ENCODE peak calls at places on chromosomes 6 and 20, in seven cellular contexts. One of them, this sample, is unnamed.

GRCh38 chr6:28922841-28923317 is 906 bp downstream of the TRIM27 start:
- DNase-seq in neural crest cell: peak
- DNase-seq in nephron progenitor cell: peak
- DNase-seq in coronary artery: no peak
- DNase-seq in psoas muscle: no peak
- DNase-seq in AG10803: peak
- DNase-seq in gastrocnemius medialis: peak
- DNase-seq in this sample: peak

GRCh38 chr6:127463056-127463455 is 3.9 kb upstream of the KIAA0408 start:
- DNase-seq in coronary artery: no peak
- DNase-seq in nephron progenitor cell: no peak
- DNase-seq in gastrocnemius medialis: no peak
- DNase-seq in AG10803: peak
- DNase-seq in neural crest cell: no peak
- DNase-seq in psoas muscle: no peak
- DNase-seq in this sample: no peak

GRCh38 chr20:47843886-47844567 is 58.7 kb upstream of the SULF2 start:
- DNase-seq in psoas muscle: no peak
- DNase-seq in coronary artery: no peak
- DNase-seq in AG10803: no peak
- DNase-seq in neural crest cell: no peak
- DNase-seq in nephron progenitor cell: no peak
- DNase-seq in gastrocnemius medialis: no peak
- DNase-seq in this sample: no peak

GRCh38 chr6:146312606-146313005 is 231.0 kb upstream of the RAB32 start:
- DNase-seq in nephron progenitor cell: no peak
- DNase-seq in psoas muscle: no peak
- DNase-seq in coronary artery: no peak
- DNase-seq in neural crest cell: no peak
- DNase-seq in gastrocnemius medialis: no peak
- DNase-seq in AG10803: peak
- DNase-seq in this sample: no peak

GRCh38 chr6:112203577-112204349 is 50.6 kb downstream of the LAMA4 start:
- DNase-seq in psoas muscle: no peak
- DNase-seq in coronary artery: no peak
- DNase-seq in AG10803: peak
- DNase-seq in neural crest cell: no peak
- DNase-seq in gastrocnemius medialis: no peak
- DNase-seq in nephron progenitor cell: no peak
- DNase-seq in this sample: no peak

GRCh38 chr20:14561733-14562132 is 224.3 kb upstream of the FLRT3 start:
- DNase-seq in nephron progenitor cell: no peak
- DNase-seq in psoas muscle: no peak
- DNase-seq in coronary artery: no peak
- DNase-seq in AG10803: peak
- DNase-seq in gastrocnemius medialis: no peak
- DNase-seq in neural crest cell: no peak
- DNase-seq in this sample: no peak

GRCh38 chr20:56967916-56968315 is 298.5 kb downstream of the BMP7 start:
- DNase-seq in coronary artery: no peak
- DNase-seq in psoas muscle: no peak
- DNase-seq in neural crest cell: no peak
- DNase-seq in AG10803: no peak
- DNase-seq in gastrocnemius medialis: no peak
- DNase-seq in nephron progenitor cell: no peak
- DNase-seq in this sample: no peak

GRCh38 chr6:149318581-149319286 is 1.2 kb downstream of the TAB2 start:
- DNase-seq in neural crest cell: no peak
- DNase-seq in nephron progenitor cell: no peak
- DNase-seq in psoas muscle: no peak
- DNase-seq in coronary artery: no peak
- DNase-seq in gastrocnemius medialis: no peak
- DNase-seq in AG10803: peak
- DNase-seq in this sample: no peak

GRCh38 chr20:23061713-23062561 is 12.5 kb upstream of the THBD start:
- DNase-seq in AG10803: peak
- DNase-seq in coronary artery: peak
- DNase-seq in neural crest cell: no peak
- DNase-seq in psoas muscle: peak
- DNase-seq in gastrocnemius medialis: peak
- DNase-seq in nephron progenitor cell: no peak
- DNase-seq in this sample: no peak

GRCh38 chr20:641516-641913 is 11.5 kb downstream of the SRXN1 start:
- DNase-seq in nephron progenitor cell: peak
- DNase-seq in AG10803: no peak
- DNase-seq in neural crest cell: no peak
- DNase-seq in gastrocnemius medialis: no peak
- DNase-seq in coronary artery: no peak
- DNase-seq in psoas muscle: no peak
- DNase-seq in this sample: peak

GRCh38 chr6:134373282-134373922 is 55.5 kb upstream of the SGK1 start:
- DNase-seq in neural crest cell: no peak
- DNase-seq in psoas muscle: no peak
- DNase-seq in AG10803: peak
- DNase-seq in coronary artery: no peak
- DNase-seq in nephron progenitor cell: no peak
- DNase-seq in gastrocnemius medialis: peak
- DNase-seq in this sample: no peak

GRCh38 chr20:11890331-11891080 is 27.2 kb upstream of the BTBD3 start:
- DNase-seq in AG10803: peak
- DNase-seq in nephron progenitor cell: peak
- DNase-seq in psoas muscle: peak
- DNase-seq in neural crest cell: peak
- DNase-seq in coronary artery: peak
- DNase-seq in gastrocnemius medialis: peak
- DNase-seq in this sample: peak

GRCh38 chr6:102936959-102937358 is 1543.5 kb downstream of the GRIK2 start:
- DNase-seq in AG10803: no peak
- DNase-seq in coronary artery: no peak
- DNase-seq in psoas muscle: no peak
- DNase-seq in gastrocnemius medialis: no peak
- DNase-seq in neural crest cell: no peak
- DNase-seq in nephron progenitor cell: no peak
- DNase-seq in this sample: no peak

GRCh38 chr6:136775081-136775480 is 17.2 kb downstream of the MAP3K5 start:
- DNase-seq in AG10803: no peak
- DNase-seq in nephron progenitor cell: no peak
- DNase-seq in gastrocnemius medialis: no peak
- DNase-seq in psoas muscle: no peak
- DNase-seq in coronary artery: no peak
- DNase-seq in neural crest cell: no peak
- DNase-seq in this sample: no peak

GRCh38 chr6:125952764-125953501 is 3.6 kb upstream of the HINT3 start:
- DNase-seq in AG10803: peak
- DNase-seq in coronary artery: no peak
- DNase-seq in nephron progenitor cell: peak
- DNase-seq in gastrocnemius medialis: no peak
- DNase-seq in psoas muscle: no peak
- DNase-seq in neural crest cell: no peak
- DNase-seq in this sample: no peak

GRCh38 chr20:62374431-62375152 is 7.5 kb upstream of the LAMA5 start:
- DNase-seq in psoas muscle: no peak
- DNase-seq in gastrocnemius medialis: no peak
- DNase-seq in coronary artery: no peak
- DNase-seq in neural crest cell: no peak
- DNase-seq in nephron progenitor cell: no peak
- DNase-seq in AG10803: no peak
- DNase-seq in this sample: no peak

GRCh38 chr20:43939762-43940121 is 25.1 kb downstream of the TOX2 start:
- DNase-seq in AG10803: no peak
- DNase-seq in psoas muscle: no peak
- DNase-seq in gastrocnemius medialis: no peak
- DNase-seq in nephron progenitor cell: no peak
- DNase-seq in coronary artery: no peak
- DNase-seq in neural crest cell: no peak
- DNase-seq in this sample: no peak

GRCh38 chr20:18180815-18181214 is 43.2 kb downstream of the KAT14 start:
- DNase-seq in nephron progenitor cell: no peak
- DNase-seq in coronary artery: no peak
- DNase-seq in gastrocnemius medialis: no peak
- DNase-seq in psoas muscle: no peak
- DNase-seq in neural crest cell: no peak
- DNase-seq in AG10803: no peak
- DNase-seq in this sample: no peak

GRCh38 chr6:149328083-149328482 is 10.6 kb downstream of the TAB2 start:
- DNase-seq in nephron progenitor cell: no peak
- DNase-seq in coronary artery: no peak
- DNase-seq in AG10803: no peak
- DNase-seq in gastrocnemius medialis: no peak
- DNase-seq in neural crest cell: no peak
- DNase-seq in psoas muscle: no peak
- DNase-seq in this sample: no peak

GRCh38 chr6:85594197-85594930 is 706 bp upstream of the SNX14 start:
- DNase-seq in coronary artery: no peak
- DNase-seq in nephron progenitor cell: no peak
- DNase-seq in neural crest cell: no peak
- DNase-seq in psoas muscle: no peak
- DNase-seq in gastrocnemius medialis: no peak
- DNase-seq in AG10803: peak
- DNase-seq in this sample: no peak

GRCh38 chr20:60968853-60969720 is 283.0 kb upstream of the CDH4 start:
- DNase-seq in neural crest cell: no peak
- DNase-seq in coronary artery: peak
- DNase-seq in psoas muscle: no peak
- DNase-seq in AG10803: no peak
- DNase-seq in nephron progenitor cell: no peak
- DNase-seq in gastrocnemius medialis: no peak
- DNase-seq in this sample: no peak
- TF ChIP-seq CTCF in neural crest cell: no peak
- TF ChIP-seq CTCF in coronary artery: no peak
- TF ChIP-seq CTCF in psoas muscle: no peak
- TF ChIP-seq CTCF in AG10803: no peak
- TF ChIP-seq CTCF in nephron progenitor cell: no peak
- TF ChIP-seq CTCF in gastrocnemius medialis: no peak
- TF ChIP-seq CTCF in this sample: no peak

GRCh38 chr20:59087829-59088433 is 45.3 kb upstream of the PRELID3B start:
- DNase-seq in psoas muscle: peak
- DNase-seq in gastrocnemius medialis: peak
- DNase-seq in AG10803: peak
- DNase-seq in nephron progenitor cell: peak
- DNase-seq in coronary artery: no peak
- DNase-seq in neural crest cell: peak
- DNase-seq in this sample: peak
- TF ChIP-seq CTCF in psoas muscle: peak
- TF ChIP-seq CTCF in gastrocnemius medialis: peak
- TF ChIP-seq CTCF in AG10803: peak
- TF ChIP-seq CTCF in nephron progenitor cell: peak
- TF ChIP-seq CTCF in coronary artery: peak
- TF ChIP-seq CTCF in neural crest cell: peak
- TF ChIP-seq CTCF in this sample: peak

GRCh38 chr6:131960371-131961133 is 9.4 kb upstream of the CCN2 start:
- DNase-seq in psoas muscle: no peak
- DNase-seq in neural crest cell: no peak
- DNase-seq in AG10803: peak
- DNase-seq in gastrocnemius medialis: no peak
- DNase-seq in coronary artery: no peak
- DNase-seq in nephron progenitor cell: no peak
- DNase-seq in this sample: no peak
- TF ChIP-seq CTCF in psoas muscle: peak
- TF ChIP-seq CTCF in neural crest cell: peak
- TF ChIP-seq CTCF in AG10803: peak
- TF ChIP-seq CTCF in gastrocnemius medialis: no peak
- TF ChIP-seq CTCF in coronary artery: no peak
- TF ChIP-seq CTCF in nephron progenitor cell: no peak
- TF ChIP-seq CTCF in this sample: peak

GRCh38 chr20:54122681-54123586 is 50.9 kb downstream of the CYP24A1 start:
- DNase-seq in gastrocnemius medialis: no peak
- DNase-seq in coronary artery: no peak
- DNase-seq in psoas muscle: no peak
- DNase-seq in nephron progenitor cell: no peak
- DNase-seq in neural crest cell: no peak
- DNase-seq in AG10803: no peak
- DNase-seq in this sample: no peak

GRCh38 chr20:54119744-54120143 is 49.4 kb upstream of the BCAS1 start:
- DNase-seq in nephron progenitor cell: no peak
- DNase-seq in coronary artery: no peak
- DNase-seq in psoas muscle: no peak
- DNase-seq in gastrocnemius medialis: no peak
- DNase-seq in AG10803: no peak
- DNase-seq in neural crest cell: no peak
- DNase-seq in this sample: no peak

GRCh38 chr20:54126809-54127655 is 46.8 kb downstream of the CYP24A1 start:
- DNase-seq in gastrocnemius medialis: no peak
- DNase-seq in psoas muscle: no peak
- DNase-seq in AG10803: no peak
- DNase-seq in coronary artery: no peak
- DNase-seq in nephron progenitor cell: no peak
- DNase-seq in neural crest cell: no peak
- DNase-seq in this sample: no peak

GRCh38 chr20:54122189-54122588 is 51.6 kb downstream of the CYP24A1 start:
- DNase-seq in AG10803: peak
- DNase-seq in nephron progenitor cell: no peak
- DNase-seq in gastrocnemius medialis: no peak
- DNase-seq in neural crest cell: no peak
- DNase-seq in psoas muscle: no peak
- DNase-seq in coronary artery: no peak
- DNase-seq in this sample: no peak

DNA sequence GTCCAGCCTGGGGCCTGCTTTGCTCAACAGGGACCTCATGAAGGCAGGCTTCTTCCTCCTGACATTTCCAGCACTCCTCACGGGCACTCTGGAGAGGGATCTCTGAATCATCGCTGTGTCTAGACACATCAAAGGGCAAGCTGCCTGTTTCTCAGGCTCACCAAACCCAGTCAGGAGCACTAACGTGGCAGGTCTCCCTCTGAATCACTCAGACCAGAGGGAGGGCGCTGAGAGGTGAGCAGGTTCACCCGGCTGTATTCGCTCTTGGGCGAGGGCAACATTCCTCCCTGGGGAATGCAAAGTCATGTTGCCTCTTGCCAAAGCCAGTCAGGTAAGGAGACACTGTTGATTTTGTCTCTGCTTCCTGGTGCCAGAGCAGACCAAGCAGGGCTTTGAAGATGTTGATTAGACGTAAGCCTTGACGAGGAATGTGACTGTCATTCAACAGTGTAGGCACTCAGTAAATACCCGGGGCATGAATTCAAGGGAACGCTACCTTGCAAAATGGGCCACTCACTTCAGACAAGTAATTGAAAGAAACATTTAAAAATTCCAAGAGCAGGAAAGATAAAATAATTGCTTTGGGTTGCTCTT is 50.1 kb downstream of the CYP24A1 start:
- DNase-seq in psoas muscle: no peak
- DNase-seq in AG10803: peak
- DNase-seq in nephron progenitor cell: peak
- DNase-seq in neural crest cell: no peak
- DNase-seq in gastrocnemius medialis: no peak
- DNase-seq in coronary artery: no peak
- DNase-seq in this sample: no peak
- TF ChIP-seq CTCF in psoas muscle: no peak
- TF ChIP-seq CTCF in AG10803: peak
- TF ChIP-seq CTCF in nephron progenitor cell: no peak
- TF ChIP-seq CTCF in neural crest cell: no peak
- TF ChIP-seq CTCF in gastrocnemius medialis: no peak
- TF ChIP-seq CTCF in coronary artery: no peak
- TF ChIP-seq CTCF in this sample: no peak

DNA sequence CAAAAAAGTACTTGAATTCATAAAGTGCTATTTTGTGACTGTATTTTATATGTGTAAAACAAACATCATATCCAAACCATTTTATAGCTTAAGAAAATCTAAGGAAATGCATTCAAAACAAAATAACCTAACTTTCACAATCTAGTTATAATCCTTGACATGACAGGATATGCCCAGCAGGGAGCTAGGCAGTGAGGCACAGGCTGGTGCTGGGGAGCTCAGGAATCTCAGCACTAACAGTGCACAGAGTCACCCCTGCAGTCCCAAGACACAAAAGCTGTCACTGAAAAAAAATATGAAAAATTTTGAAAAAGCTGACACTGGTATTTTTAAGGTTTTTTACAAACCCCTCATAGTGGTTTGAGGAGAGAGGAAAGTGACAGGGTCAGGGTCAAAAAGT is 24.2 kb downstream of the LGSN start:
- DNase-seq in neural crest cell: no peak
- DNase-seq in psoas muscle: no peak
- DNase-seq in nephron progenitor cell: no peak
- DNase-seq in coronary artery: no peak
- DNase-seq in AG10803: no peak
- DNase-seq in gastrocnemius medialis: no peak
- DNase-seq in this sample: no peak
- TF ChIP-seq CTCF in neural crest cell: peak
- TF ChIP-seq CTCF in psoas muscle: no peak
- TF ChIP-seq CTCF in nephron progenitor cell: no peak
- TF ChIP-seq CTCF in coronary artery: no peak
- TF ChIP-seq CTCF in AG10803: no peak
- TF ChIP-seq CTCF in gastrocnemius medialis: no peak
- TF ChIP-seq CTCF in this sample: no peak